ENCODE peak calls at places on chromosomes 2 and 18, in six cellular contexts. One of them, this sample, is unnamed.

GRCh38 chr2:230614913-230615332 is 97.7 kb upstream of the CAB39 start:
- DNase-seq in T-helper 1 cell: peak
- DNase-seq in hippocampal formation: no peak
- DNase-seq in cardiac fibroblast: no peak
- DNase-seq in mesendoderm: no peak
- DNase-seq in GM13976: peak
- DNase-seq in this sample: peak

GRCh38 chr2:102056079-102056581 is 64.4 kb downstream of the IL1R2 start:
- DNase-seq in T-helper 1 cell: no peak
- DNase-seq in hippocampal formation: no peak
- DNase-seq in cardiac fibroblast: peak
- DNase-seq in mesendoderm: no peak
- DNase-seq in GM13976: no peak
- DNase-seq in this sample: no peak

GRCh38 chr2:3104261-3104660 is 273.4 kb downstream of the EIPR1 start:
- DNase-seq in T-helper 1 cell: no peak
- DNase-seq in hippocampal formation: no peak
- DNase-seq in cardiac fibroblast: no peak
- DNase-seq in mesendoderm: no peak
- DNase-seq in GM13976: no peak
- DNase-seq in this sample: no peak

GRCh38 chr2:100253786-100254185 is 68.5 kb downstream of the LONRF2 start:
- DNase-seq in T-helper 1 cell: no peak
- DNase-seq in hippocampal formation: no peak
- DNase-seq in cardiac fibroblast: no peak
- DNase-seq in mesendoderm: no peak
- DNase-seq in GM13976: no peak
- DNase-seq in this sample: no peak

GRCh38 chr2:55862269-55862668 is 61.3 kb downstream of the EFEMP1 start:
- DNase-seq in T-helper 1 cell: no peak
- DNase-seq in hippocampal formation: no peak
- DNase-seq in cardiac fibroblast: peak
- DNase-seq in mesendoderm: no peak
- DNase-seq in GM13976: no peak
- DNase-seq in this sample: no peak

GRCh38 chr2:39875182-39875913 is 96.3 kb upstream of the THUMPD2 start:
- DNase-seq in T-helper 1 cell: no peak
- DNase-seq in hippocampal formation: peak
- DNase-seq in cardiac fibroblast: peak
- DNase-seq in mesendoderm: no peak
- DNase-seq in GM13976: no peak
- DNase-seq in this sample: no peak

GRCh38 chr18:65769653-65770052 is 18.8 kb downstream of the CDH7 start:
- DNase-seq in T-helper 1 cell: no peak
- DNase-seq in hippocampal formation: no peak
- DNase-seq in cardiac fibroblast: no peak
- DNase-seq in mesendoderm: no peak
- DNase-seq in GM13976: no peak
- DNase-seq in this sample: no peak

GRCh38 chr2:134845719-134846118 is 7.3 kb downstream of the ACMSD start:
- DNase-seq in T-helper 1 cell: no peak
- DNase-seq in hippocampal formation: no peak
- DNase-seq in cardiac fibroblast: peak
- DNase-seq in mesendoderm: no peak
- DNase-seq in GM13976: no peak
- DNase-seq in this sample: no peak

GRCh38 chr2:191158179-191158578 is 7.4 kb upstream of the STAT4 start:
- DNase-seq in T-helper 1 cell: no peak
- DNase-seq in hippocampal formation: no peak
- DNase-seq in cardiac fibroblast: no peak
- DNase-seq in mesendoderm: no peak
- DNase-seq in GM13976: no peak
- DNase-seq in this sample: no peak